ENCODE peak calls at places on chromosomes 5 and 9, in five cellular contexts. One of them, this sample, is unnamed.

GRCh38 chr9:79189511-79189924 is 382.2 kb upstream of the TLE4 start:
- DNase-seq in activated T-helper 1 cell treated with anti-CD3 and anti-CD28 coated beads, Interleukin-12 subunit alpha, Interleukin-12 subunit beta, Interleukin-2, Interleukin-4 antibody, amounts not matched to agents 30 ng/mL and 10 ng/mL and 1 ng/mL, durations not matched to agents 14 hours and 24 hours and 36 hours: no peak
- DNase-seq in body of pancreas: no peak
- DNase-seq in stimulated activated CD8-positive, alpha-beta memory T cell treated with anti-CD3 and anti-CD28 coated beads, Interleukin-15, amount 100 ng/mL, for 24 hours: no peak
- DNase-seq in NB4: no peak
- DNase-seq in this sample: no peak

GRCh38 chr9:26159575-26160392 is 481.5 kb upstream of the TUSC1 start:
- DNase-seq in activated T-helper 1 cell treated with anti-CD3 and anti-CD28 coated beads, Interleukin-12 subunit alpha, Interleukin-12 subunit beta, Interleukin-2, Interleukin-4 antibody, amounts not matched to agents 30 ng/mL and 10 ng/mL and 1 ng/mL, durations not matched to agents 14 hours and 24 hours and 36 hours: no peak
- DNase-seq in body of pancreas: no peak
- DNase-seq in stimulated activated CD8-positive, alpha-beta memory T cell treated with anti-CD3 and anti-CD28 coated beads, Interleukin-15, amount 100 ng/mL, for 24 hours: no peak
- DNase-seq in NB4: no peak
- DNase-seq in this sample: no peak

GRCh38 chr5:76104027-76104426 is 20.8 kb downstream of the SV2C start:
- DNase-seq in activated T-helper 1 cell treated with anti-CD3 and anti-CD28 coated beads, Interleukin-12 subunit alpha, Interleukin-12 subunit beta, Interleukin-2, Interleukin-4 antibody, amounts not matched to agents 30 ng/mL and 10 ng/mL and 1 ng/mL, durations not matched to agents 14 hours and 24 hours and 36 hours: no peak
- DNase-seq in body of pancreas: peak
- DNase-seq in stimulated activated CD8-positive, alpha-beta memory T cell treated with anti-CD3 and anti-CD28 coated beads, Interleukin-15, amount 100 ng/mL, for 24 hours: no peak
- DNase-seq in NB4: peak
- DNase-seq in this sample: peak

GRCh38 chr5:169142264-169142970 is 158.5 kb downstream of the SLIT3 start:
- DNase-seq in activated T-helper 1 cell treated with anti-CD3 and anti-CD28 coated beads, Interleukin-12 subunit alpha, Interleukin-12 subunit beta, Interleukin-2, Interleukin-4 antibody, amounts not matched to agents 30 ng/mL and 10 ng/mL and 1 ng/mL, durations not matched to agents 14 hours and 24 hours and 36 hours: no peak
- DNase-seq in body of pancreas: peak
- DNase-seq in stimulated activated CD8-positive, alpha-beta memory T cell treated with anti-CD3 and anti-CD28 coated beads, Interleukin-15, amount 100 ng/mL, for 24 hours: no peak
- DNase-seq in NB4: no peak
- DNase-seq in this sample: peak

GRCh38 chr5:94248175-94248875 is 370.1 kb downstream of the KIAA0825 start:
- DNase-seq in activated T-helper 1 cell treated with anti-CD3 and anti-CD28 coated beads, Interleukin-12 subunit alpha, Interleukin-12 subunit beta, Interleukin-2, Interleukin-4 antibody, amounts not matched to agents 30 ng/mL and 10 ng/mL and 1 ng/mL, durations not matched to agents 14 hours and 24 hours and 36 hours: no peak
- DNase-seq in body of pancreas: no peak
- DNase-seq in stimulated activated CD8-positive, alpha-beta memory T cell treated with anti-CD3 and anti-CD28 coated beads, Interleukin-15, amount 100 ng/mL, for 24 hours: no peak
- DNase-seq in NB4: no peak
- DNase-seq in this sample: no peak

GRCh38 chr9:4229252-4229651 is 70.6 kb downstream of the GLIS3 start:
- DNase-seq in activated T-helper 1 cell treated with anti-CD3 and anti-CD28 coated beads, Interleukin-12 subunit alpha, Interleukin-12 subunit beta, Interleukin-2, Interleukin-4 antibody, amounts not matched to agents 30 ng/mL and 10 ng/mL and 1 ng/mL, durations not matched to agents 14 hours and 24 hours and 36 hours: no peak
- DNase-seq in body of pancreas: no peak
- DNase-seq in stimulated activated CD8-positive, alpha-beta memory T cell treated with anti-CD3 and anti-CD28 coated beads, Interleukin-15, amount 100 ng/mL, for 24 hours: no peak
- DNase-seq in NB4: no peak
- DNase-seq in this sample: no peak

GRCh38 chr5:93378073-93378472 is 202.9 kb downstream of the NR2F1-AS1 start:
- DNase-seq in activated T-helper 1 cell treated with anti-CD3 and anti-CD28 coated beads, Interleukin-12 subunit alpha, Interleukin-12 subunit beta, Interleukin-2, Interleukin-4 antibody, amounts not matched to agents 30 ng/mL and 10 ng/mL and 1 ng/mL, durations not matched to agents 14 hours and 24 hours and 36 hours: no peak
- DNase-seq in body of pancreas: no peak
- DNase-seq in stimulated activated CD8-positive, alpha-beta memory T cell treated with anti-CD3 and anti-CD28 coated beads, Interleukin-15, amount 100 ng/mL, for 24 hours: no peak
- DNase-seq in NB4: no peak
- DNase-seq in this sample: no peak

GRCh38 chr5:76457685-76458491 is 54.8 kb downstream of the IQGAP2 start:
- DNase-seq in activated T-helper 1 cell treated with anti-CD3 and anti-CD28 coated beads, Interleukin-12 subunit alpha, Interleukin-12 subunit beta, Interleukin-2, Interleukin-4 antibody, amounts not matched to agents 30 ng/mL and 10 ng/mL and 1 ng/mL, durations not matched to agents 14 hours and 24 hours and 36 hours: no peak
- DNase-seq in body of pancreas: no peak
- DNase-seq in stimulated activated CD8-positive, alpha-beta memory T cell treated with anti-CD3 and anti-CD28 coated beads, Interleukin-15, amount 100 ng/mL, for 24 hours: no peak
- DNase-seq in NB4: peak
- DNase-seq in this sample: no peak

GRCh38 chr9:4519604-4520003 is 29.3 kb downstream of the SLC1A1 start:
- DNase-seq in activated T-helper 1 cell treated with anti-CD3 and anti-CD28 coated beads, Interleukin-12 subunit alpha, Interleukin-12 subunit beta, Interleukin-2, Interleukin-4 antibody, amounts not matched to agents 30 ng/mL and 10 ng/mL and 1 ng/mL, durations not matched to agents 14 hours and 24 hours and 36 hours: no peak
- DNase-seq in body of pancreas: no peak
- DNase-seq in stimulated activated CD8-positive, alpha-beta memory T cell treated with anti-CD3 and anti-CD28 coated beads, Interleukin-15, amount 100 ng/mL, for 24 hours: no peak
- DNase-seq in NB4: no peak
- DNase-seq in this sample: no peak

GRCh38 chr9:105148328-105149006 is 96.0 kb upstream of the SLC44A1 start:
- DNase-seq in activated T-helper 1 cell treated with anti-CD3 and anti-CD28 coated beads, Interleukin-12 subunit alpha, Interleukin-12 subunit beta, Interleukin-2, Interleukin-4 antibody, amounts not matched to agents 30 ng/mL and 10 ng/mL and 1 ng/mL, durations not matched to agents 14 hours and 24 hours and 36 hours: no peak
- DNase-seq in body of pancreas: no peak
- DNase-seq in stimulated activated CD8-positive, alpha-beta memory T cell treated with anti-CD3 and anti-CD28 coated beads, Interleukin-15, amount 100 ng/mL, for 24 hours: no peak
- DNase-seq in NB4: peak
- DNase-seq in this sample: no peak

GRCh38 chr9:20618361-20618799 is 3.9 kb downstream of the MLLT3 start:
- DNase-seq in activated T-helper 1 cell treated with anti-CD3 and anti-CD28 coated beads, Interleukin-12 subunit alpha, Interleukin-12 subunit beta, Interleukin-2, Interleukin-4 antibody, amounts not matched to agents 30 ng/mL and 10 ng/mL and 1 ng/mL, durations not matched to agents 14 hours and 24 hours and 36 hours: no peak
- DNase-seq in body of pancreas: peak
- DNase-seq in stimulated activated CD8-positive, alpha-beta memory T cell treated with anti-CD3 and anti-CD28 coated beads, Interleukin-15, amount 100 ng/mL, for 24 hours: no peak
- DNase-seq in NB4: no peak
- DNase-seq in this sample: peak

GRCh38 chr5:150460781-150461180 is 11.2 kb upstream of the RPS14 start:
- DNase-seq in activated T-helper 1 cell treated with anti-CD3 and anti-CD28 coated beads, Interleukin-12 subunit alpha, Interleukin-12 subunit beta, Interleukin-2, Interleukin-4 antibody, amounts not matched to agents 30 ng/mL and 10 ng/mL and 1 ng/mL, durations not matched to agents 14 hours and 24 hours and 36 hours: no peak
- DNase-seq in body of pancreas: no peak
- DNase-seq in stimulated activated CD8-positive, alpha-beta memory T cell treated with anti-CD3 and anti-CD28 coated beads, Interleukin-15, amount 100 ng/mL, for 24 hours: no peak
- DNase-seq in NB4: no peak
- DNase-seq in this sample: no peak

GRCh38 chr9:111064160-111064733 is 26.0 kb upstream of the LPAR1 start:
- DNase-seq in activated T-helper 1 cell treated with anti-CD3 and anti-CD28 coated beads, Interleukin-12 subunit alpha, Interleukin-12 subunit beta, Interleukin-2, Interleukin-4 antibody, amounts not matched to agents 30 ng/mL and 10 ng/mL and 1 ng/mL, durations not matched to agents 14 hours and 24 hours and 36 hours: no peak
- DNase-seq in body of pancreas: no peak
- DNase-seq in stimulated activated CD8-positive, alpha-beta memory T cell treated with anti-CD3 and anti-CD28 coated beads, Interleukin-15, amount 100 ng/mL, for 24 hours: no peak
- DNase-seq in NB4: no peak
- DNase-seq in this sample: no peak

GRCh38 chr9:109315889-109316640 is 4.8 kb downstream of the EPB41L4B start:
- DNase-seq in activated T-helper 1 cell treated with anti-CD3 and anti-CD28 coated beads, Interleukin-12 subunit alpha, Interleukin-12 subunit beta, Interleukin-2, Interleukin-4 antibody, amounts not matched to agents 30 ng/mL and 10 ng/mL and 1 ng/mL, durations not matched to agents 14 hours and 24 hours and 36 hours: no peak
- DNase-seq in body of pancreas: peak
- DNase-seq in stimulated activated CD8-positive, alpha-beta memory T cell treated with anti-CD3 and anti-CD28 coated beads, Interleukin-15, amount 100 ng/mL, for 24 hours: no peak
- DNase-seq in NB4: no peak
- DNase-seq in this sample: peak

GRCh38 chr5:150665044-150665443 is 4.0 kb downstream of the MYOZ3 start:
- DNase-seq in activated T-helper 1 cell treated with anti-CD3 and anti-CD28 coated beads, Interleukin-12 subunit alpha, Interleukin-12 subunit beta, Interleukin-2, Interleukin-4 antibody, amounts not matched to agents 30 ng/mL and 10 ng/mL and 1 ng/mL, durations not matched to agents 14 hours and 24 hours and 36 hours: no peak
- DNase-seq in body of pancreas: no peak
- DNase-seq in stimulated activated CD8-positive, alpha-beta memory T cell treated with anti-CD3 and anti-CD28 coated beads, Interleukin-15, amount 100 ng/mL, for 24 hours: no peak
- DNase-seq in NB4: no peak
- DNase-seq in this sample: no peak

GRCh38 chr5:36610629-36611028 is 4.2 kb downstream of the SLC1A3 start:
- DNase-seq in activated T-helper 1 cell treated with anti-CD3 and anti-CD28 coated beads, Interleukin-12 subunit alpha, Interleukin-12 subunit beta, Interleukin-2, Interleukin-4 antibody, amounts not matched to agents 30 ng/mL and 10 ng/mL and 1 ng/mL, durations not matched to agents 14 hours and 24 hours and 36 hours: no peak
- DNase-seq in body of pancreas: no peak
- DNase-seq in stimulated activated CD8-positive, alpha-beta memory T cell treated with anti-CD3 and anti-CD28 coated beads, Interleukin-15, amount 100 ng/mL, for 24 hours: no peak
- DNase-seq in NB4: no peak
- DNase-seq in this sample: no peak